ENCODE peak calls at places on chromosome 17, in six cellular contexts. One of them, this sample, is unnamed.

GRCh38 chr17:49746791-49747490 is 17.0 kb downstream of the FAM117A start:
- DNase-seq in tibial nerve: no peak
- DNase-seq in transverse colon: peak; percentile 57
- DNase-seq in stomach: no peak
- DNase-seq in Peyer's patch: peak; percentile 88
- DNase-seq in IMR-90: no peak
- DNase-seq in this sample: no peak

GRCh38 chr17:36506249-36506826 is 19.9 kb downstream of the ZNHIT3 start:
- DNase-seq in Peyer's patch: no peak
- DNase-seq in IMR-90: no peak
- DNase-seq in stomach: no peak
- DNase-seq in tibial nerve: no peak
- DNase-seq in transverse colon: no peak
- DNase-seq in this sample: no peak

GRCh38 chr17:206941-207560 is 25.6 kb upstream of the DOC2B start:
- DNase-seq in stomach: no peak
- DNase-seq in IMR-90: no peak
- DNase-seq in Peyer's patch: no peak
- DNase-seq in tibial nerve: no peak
- DNase-seq in transverse colon: no peak
- DNase-seq in this sample: no peak

GRCh38 chr17:3944485-3945388 is 19.5 kb downstream of the ATP2A3 start:
- DNase-seq in tibial nerve: peak; percentile 34
- DNase-seq in Peyer's patch: no peak
- DNase-seq in transverse colon: peak; percentile 37
- DNase-seq in stomach: peak; percentile 66
- DNase-seq in IMR-90: peak; percentile 26
- DNase-seq in this sample: peak; percentile 59

GRCh38 chr17:63701477-63702222 is 1.7 kb upstream of the LIMD2 start:
- DNase-seq in transverse colon: peak; percentile 49
- DNase-seq in tibial nerve: no peak
- DNase-seq in Peyer's patch: peak; percentile 91
- DNase-seq in IMR-90: no peak
- DNase-seq in stomach: peak; percentile 41
- DNase-seq in this sample: no peak

GRCh38 chr17:8144401-8145295 is 7.6 kb downstream of the PER1 start:
- DNase-seq in transverse colon: no peak
- DNase-seq in Peyer's patch: no peak
- DNase-seq in tibial nerve: no peak
- DNase-seq in IMR-90: no peak
- DNase-seq in stomach: no peak
- DNase-seq in this sample: no peak

GRCh38 chr17:61731330-61731729 is 132.0 kb downstream of the BRIP1 start:
- DNase-seq in stomach: no peak
- DNase-seq in Peyer's patch: no peak
- DNase-seq in tibial nerve: no peak
- DNase-seq in transverse colon: no peak
- DNase-seq in IMR-90: peak; percentile 31
- DNase-seq in this sample: no peak

GRCh38 chr17:83057793-83058477 is 21.5 kb upstream of the METRNL start:
- DNase-seq in transverse colon: no peak
- DNase-seq in tibial nerve: peak; percentile 9
- DNase-seq in stomach: peak; percentile 24
- DNase-seq in Peyer's patch: peak; percentile 39
- DNase-seq in IMR-90: no peak
- DNase-seq in this sample: peak; percentile 78

GRCh38 chr17:29005936-29006438 is at the start of gene SEZ6:
- DNase-seq in tibial nerve: no peak
- DNase-seq in stomach: peak; percentile 74
- DNase-seq in IMR-90: peak; percentile 48
- DNase-seq in transverse colon: peak; percentile 37
- DNase-seq in Peyer's patch: peak; percentile 54
- DNase-seq in this sample: peak; percentile 87

GRCh38 chr17:63419949-63420867 is 25.9 kb downstream of the CYB561 start:
- DNase-seq in stomach: no peak
- DNase-seq in transverse colon: no peak
- DNase-seq in IMR-90: no peak
- DNase-seq in Peyer's patch: no peak
- DNase-seq in tibial nerve: no peak
- DNase-seq in this sample: no peak

GRCh38 chr17:82358467-82359350 is at the start of gene TEX19:
- DNase-seq in IMR-90: no peak
- DNase-seq in stomach: no peak
- DNase-seq in transverse colon: no peak
- DNase-seq in Peyer's patch: no peak
- DNase-seq in tibial nerve: no peak
- DNase-seq in this sample: no peak

GRCh38 chr17:42363231-42363630 is 25.0 kb downstream of the STAT3 start:
- DNase-seq in IMR-90: no peak
- DNase-seq in tibial nerve: no peak
- DNase-seq in stomach: no peak
- DNase-seq in transverse colon: no peak
- DNase-seq in Peyer's patch: no peak
- DNase-seq in this sample: no peak

GRCh38 chr17:34869636-34870035 is 91.6 kb downstream of the CCT6B start:
- DNase-seq in tibial nerve: no peak
- DNase-seq in IMR-90: no peak
- DNase-seq in transverse colon: no peak
- DNase-seq in Peyer's patch: no peak
- DNase-seq in stomach: no peak
- DNase-seq in this sample: no peak

GRCh38 chr17:79844869-79845600 is 5.8 kb upstream of the CBX4 start:
- DNase-seq in Peyer's patch: peak; percentile 71
- DNase-seq in stomach: peak; percentile 60
- DNase-seq in tibial nerve: no peak
- DNase-seq in IMR-90: no peak
- DNase-seq in transverse colon: peak; percentile 68
- DNase-seq in this sample: peak; percentile 63

GRCh38 chr17:493666-494065 is 141.1 kb upstream of the RPH3AL start:
- DNase-seq in IMR-90: no peak
- DNase-seq in transverse colon: no peak
- DNase-seq in tibial nerve: no peak
- DNase-seq in stomach: no peak
- DNase-seq in Peyer's patch: no peak
- DNase-seq in this sample: no peak

GRCh38 chr17:53032861-53033271 is 789.9 kb upstream of the KIF2B start:
- DNase-seq in stomach: no peak
- DNase-seq in transverse colon: peak; percentile 23
- DNase-seq in tibial nerve: no peak
- DNase-seq in IMR-90: peak; percentile 0
- DNase-seq in Peyer's patch: no peak
- DNase-seq in this sample: no peak

GRCh38 chr17:2551928-2552327 is 40.2 kb upstream of the METTL16 start:
- DNase-seq in Peyer's patch: no peak
- DNase-seq in stomach: no peak
- DNase-seq in IMR-90: no peak
- DNase-seq in tibial nerve: no peak
- DNase-seq in transverse colon: no peak
- DNase-seq in this sample: no peak

GRCh38 chr17:81309140-81309858 is 14.2 kb upstream of the SLC38A10 start:
- DNase-seq in IMR-90: peak; percentile 51
- DNase-seq in transverse colon: peak; percentile 96
- DNase-seq in tibial nerve: peak; percentile 85
- DNase-seq in stomach: peak; percentile 90
- DNase-seq in Peyer's patch: peak; percentile 96
- DNase-seq in this sample: peak; percentile 95

GRCh38 chr17:28270926-28271325 is 48.1 kb upstream of the TMEM97 start:
- DNase-seq in IMR-90: no peak
- DNase-seq in Peyer's patch: no peak
- DNase-seq in stomach: no peak
- DNase-seq in tibial nerve: no peak
- DNase-seq in transverse colon: no peak
- DNase-seq in this sample: no peak

GRCh38 chr17:77188084-77189066 is 47.6 kb downstream of the SEC14L1 start:
- DNase-seq in stomach: no peak
- DNase-seq in Peyer's patch: no peak
- DNase-seq in transverse colon: peak; percentile 36
- DNase-seq in IMR-90: no peak
- DNase-seq in tibial nerve: no peak
- DNase-seq in this sample: no peak
- TF ChIP-seq POLR2A in stomach: no peak
- TF ChIP-seq POLR2A in Peyer's patch: no peak
- TF ChIP-seq POLR2A in transverse colon: no peak
- TF ChIP-seq POLR2A in IMR-90: no peak
- TF ChIP-seq POLR2A in tibial nerve: no peak
- TF ChIP-seq POLR2A in this sample: no peak

GRCh38 chr17:6470751-6471521 is 26.7 kb downstream of the PIMREG start:
- DNase-seq in IMR-90: no peak
- DNase-seq in Peyer's patch: no peak
- DNase-seq in stomach: no peak
- DNase-seq in transverse colon: no peak
- DNase-seq in tibial nerve: no peak
- DNase-seq in this sample: no peak
- TF ChIP-seq POLR2A in IMR-90: no peak
- TF ChIP-seq POLR2A in Peyer's patch: no peak
- TF ChIP-seq POLR2A in stomach: no peak
- TF ChIP-seq POLR2A in transverse colon: no peak
- TF ChIP-seq POLR2A in tibial nerve: no peak
- TF ChIP-seq POLR2A in this sample: no peak

GRCh38 chr17:45228985-45229517 is 7.4 kb downstream of the FMNL1 start:
- DNase-seq in IMR-90: peak; percentile 96
- DNase-seq in tibial nerve: peak; percentile 67
- DNase-seq in transverse colon: peak; percentile 87
- DNase-seq in stomach: peak; percentile 70
- DNase-seq in Peyer's patch: peak; percentile 94
- DNase-seq in this sample: peak; percentile 91
- TF ChIP-seq POLR2A in IMR-90: peak; percentile 37
- TF ChIP-seq POLR2A in tibial nerve: no peak
- TF ChIP-seq POLR2A in transverse colon: no peak
- TF ChIP-seq POLR2A in stomach: no peak
- TF ChIP-seq POLR2A in Peyer's patch: no peak
- TF ChIP-seq POLR2A in this sample: no peak

GRCh38 chr17:45431531-45432404 is 902 bp downstream of the ARHGAP27 start:
- DNase-seq in Peyer's patch: peak; percentile 94
- DNase-seq in transverse colon: peak; percentile 96
- DNase-seq in tibial nerve: no peak
- DNase-seq in stomach: peak; percentile 85
- DNase-seq in IMR-90: peak; percentile 31
- DNase-seq in this sample: peak; percentile 88
- TF ChIP-seq POLR2A in Peyer's patch: peak; percentile 43
- TF ChIP-seq POLR2A in transverse colon: peak; percentile 91
- TF ChIP-seq POLR2A in tibial nerve: no peak
- TF ChIP-seq POLR2A in stomach: no peak
- TF ChIP-seq POLR2A in IMR-90: no peak
- TF ChIP-seq POLR2A in this sample: no peak

DNA sequence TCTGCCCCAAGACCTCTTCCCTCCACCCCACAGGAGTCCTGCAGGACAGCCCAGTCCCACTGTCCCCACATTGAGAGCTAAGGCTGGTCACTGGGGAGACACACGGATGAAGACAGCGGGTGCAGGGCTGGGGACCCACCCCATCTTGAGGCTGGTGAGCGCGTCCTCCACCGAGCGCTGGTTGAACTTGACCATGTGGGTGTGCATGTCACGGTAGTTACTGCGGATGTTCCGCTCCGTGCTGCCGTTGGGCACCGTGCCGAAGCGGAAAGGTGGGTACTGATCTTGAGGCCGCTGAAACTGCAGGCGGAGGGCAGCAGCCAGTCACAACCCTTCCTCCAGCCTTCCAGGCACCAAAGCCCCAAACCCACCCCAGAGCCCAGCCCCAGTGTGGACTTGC is 13.1 kb downstream of the GRIN2C start:
- DNase-seq in tibial nerve: no peak
- DNase-seq in IMR-90: no peak
- DNase-seq in transverse colon: no peak
- DNase-seq in stomach: no peak
- DNase-seq in Peyer's patch: no peak
- DNase-seq in this sample: no peak
- TF ChIP-seq POLR2A in tibial nerve: no peak
- TF ChIP-seq POLR2A in IMR-90: no peak
- TF ChIP-seq POLR2A in transverse colon: no peak
- TF ChIP-seq POLR2A in stomach: no peak
- TF ChIP-seq POLR2A in Peyer's patch: no peak
- TF ChIP-seq POLR2A in this sample: no peak

GRCh38 chr17:57442401-57442823 is 186.1 kb downstream of the MSI2 start:
- DNase-seq in Peyer's patch: no peak
- DNase-seq in IMR-90: peak; percentile 91
- DNase-seq in transverse colon: no peak
- DNase-seq in tibial nerve: no peak
- DNase-seq in stomach: no peak
- DNase-seq in this sample: no peak

GRCh38 chr17:57441270-57441600 is 184.9 kb downstream of the MSI2 start:
- DNase-seq in IMR-90: no peak
- DNase-seq in tibial nerve: no peak
- DNase-seq in transverse colon: no peak
- DNase-seq in stomach: no peak
- DNase-seq in Peyer's patch: no peak
- DNase-seq in this sample: no peak

GRCh38 chr17:57442914-57443571 is 186.7 kb downstream of the MSI2 start:
- DNase-seq in Peyer's patch: peak; percentile 67
- DNase-seq in transverse colon: peak; percentile 43
- DNase-seq in stomach: peak; percentile 36
- DNase-seq in IMR-90: no peak
- DNase-seq in tibial nerve: no peak
- DNase-seq in this sample: peak; percentile 75

GRCh38 chr17:57438031-57438731 is 181.9 kb downstream of the MSI2 start:
- DNase-seq in Peyer's patch: no peak
- DNase-seq in stomach: no peak
- DNase-seq in IMR-90: no peak
- DNase-seq in tibial nerve: no peak
- DNase-seq in transverse colon: no peak
- DNase-seq in this sample: no peak

GRCh38 chr17:57440522-57441269 is 184.4 kb downstream of the MSI2 start:
- DNase-seq in transverse colon: peak; percentile 38
- DNase-seq in IMR-90: peak; percentile 88
- DNase-seq in stomach: peak; percentile 60
- DNase-seq in tibial nerve: peak; percentile 34
- DNase-seq in Peyer's patch: peak; percentile 66
- DNase-seq in this sample: peak; percentile 78
- TF ChIP-seq POLR2A in transverse colon: no peak
- TF ChIP-seq POLR2A in IMR-90: no peak
- TF ChIP-seq POLR2A in stomach: no peak
- TF ChIP-seq POLR2A in tibial nerve: peak; percentile 33
- TF ChIP-seq POLR2A in Peyer's patch: no peak
- TF ChIP-seq POLR2A in this sample: no peak

DNA sequence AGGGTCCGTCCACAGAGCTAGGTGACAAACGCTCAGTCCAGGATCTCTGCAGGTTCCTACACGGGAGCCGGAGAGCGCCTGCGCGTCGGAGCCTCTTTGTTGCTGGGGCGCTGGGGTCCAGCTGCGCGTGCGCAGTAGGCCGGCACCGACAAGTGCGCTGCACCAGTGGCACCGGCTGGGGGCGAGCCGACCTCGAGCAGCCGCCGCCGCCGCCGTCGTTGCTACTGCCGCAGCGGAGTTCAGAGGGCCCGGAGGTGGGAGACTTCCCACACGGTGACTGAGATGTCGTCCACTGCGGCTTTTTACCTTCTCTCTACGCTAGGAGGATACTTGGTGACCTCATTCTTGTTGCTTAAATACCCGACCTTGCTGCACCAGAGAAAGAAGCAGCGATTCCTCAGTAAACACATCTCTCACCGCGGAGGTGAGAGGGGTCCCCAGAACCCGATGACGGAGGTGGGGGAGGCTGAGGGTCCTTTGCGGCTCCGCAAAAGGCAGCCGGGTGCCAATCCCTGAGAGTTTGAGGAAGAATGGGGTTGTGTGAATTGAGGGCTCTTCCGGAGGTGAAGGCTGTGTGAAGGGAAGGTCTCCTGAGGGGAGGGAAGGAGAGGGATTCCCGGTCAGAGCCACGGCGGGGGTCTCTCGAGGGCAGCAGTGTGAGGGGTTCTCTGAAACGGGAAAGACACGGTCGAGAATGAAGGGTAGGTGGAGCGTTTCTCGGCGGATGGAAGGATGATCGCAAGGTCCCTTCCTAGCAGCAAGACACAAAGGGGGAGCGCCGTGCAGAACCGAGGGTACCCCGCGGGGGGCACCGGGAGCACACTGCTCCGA is at the start of gene GDPD1:
- DNase-seq in stomach: peak; percentile 99
- DNase-seq in transverse colon: peak; percentile 98
- DNase-seq in tibial nerve: peak; percentile 82
- DNase-seq in IMR-90: peak; percentile 87
- DNase-seq in Peyer's patch: peak; percentile 98
- DNase-seq in this sample: peak; percentile 94
- TF ChIP-seq POLR2A in stomach: no peak
- TF ChIP-seq POLR2A in transverse colon: peak; percentile 58
- TF ChIP-seq POLR2A in tibial nerve: no peak
- TF ChIP-seq POLR2A in IMR-90: no peak
- TF ChIP-seq POLR2A in Peyer's patch: peak; percentile 43
- TF ChIP-seq POLR2A in this sample: peak; percentile 49